ENCODE peak calls at places on chromosomes 7 and 10, in seven cellular contexts. One of them, this sample, is unnamed.

GRCh38 chr10:125689955-125690569 is 7.1 kb upstream of the TEX36 start:
- DNase-seq in left ventricle myocardium inferior: no peak
- DNase-seq in dorsolateral prefrontal cortex: no peak
- DNase-seq in CD4-positive, alpha-beta memory T cell: no peak
- DNase-seq in upper lobe of right lung: no peak
- DNase-seq in transverse colon: no peak
- DNase-seq in IMR-90: no peak
- DNase-seq in this sample: no peak

GRCh38 chr10:77505431-77506334 is 131.9 kb downstream of the KCNMA1 start:
- DNase-seq in CD4-positive, alpha-beta memory T cell: no peak
- DNase-seq in upper lobe of right lung: no peak
- DNase-seq in IMR-90: peak; percentile 91
- DNase-seq in transverse colon: no peak
- DNase-seq in left ventricle myocardium inferior: no peak
- DNase-seq in dorsolateral prefrontal cortex: no peak
- DNase-seq in this sample: no peak

GRCh38 chr10:101901340-101901739 is 57.7 kb upstream of the KCNIP2 start:
- DNase-seq in transverse colon: no peak
- DNase-seq in dorsolateral prefrontal cortex: no peak
- DNase-seq in IMR-90: no peak
- DNase-seq in left ventricle myocardium inferior: no peak
- DNase-seq in upper lobe of right lung: no peak
- DNase-seq in CD4-positive, alpha-beta memory T cell: no peak
- DNase-seq in this sample: no peak

GRCh38 chr7:18386590-18386989 is 109.0 kb upstream of the HDAC9 start:
- DNase-seq in left ventricle myocardium inferior: no peak
- DNase-seq in CD4-positive, alpha-beta memory T cell: no peak
- DNase-seq in dorsolateral prefrontal cortex: no peak
- DNase-seq in transverse colon: no peak
- DNase-seq in IMR-90: no peak
- DNase-seq in upper lobe of right lung: no peak
- DNase-seq in this sample: no peak

GRCh38 chr7:81629702-81630101 is 140.1 kb downstream of the HGF start:
- DNase-seq in upper lobe of right lung: no peak
- DNase-seq in CD4-positive, alpha-beta memory T cell: no peak
- DNase-seq in transverse colon: no peak
- DNase-seq in dorsolateral prefrontal cortex: no peak
- DNase-seq in IMR-90: no peak
- DNase-seq in left ventricle myocardium inferior: no peak
- DNase-seq in this sample: no peak

GRCh38 chr7:128863433-128863989 is 855 bp downstream of the ATP6V1F start:
- DNase-seq in left ventricle myocardium inferior: no peak
- DNase-seq in CD4-positive, alpha-beta memory T cell: peak; percentile 38
- DNase-seq in dorsolateral prefrontal cortex: no peak
- DNase-seq in IMR-90: peak; percentile 74
- DNase-seq in upper lobe of right lung: no peak
- DNase-seq in transverse colon: peak; percentile 45
- DNase-seq in this sample: no peak

GRCh38 chr7:100446040-100446439 is 9.7 kb upstream of the PPP1R35 start:
- DNase-seq in upper lobe of right lung: no peak
- DNase-seq in transverse colon: no peak
- DNase-seq in left ventricle myocardium inferior: no peak
- DNase-seq in CD4-positive, alpha-beta memory T cell: no peak
- DNase-seq in IMR-90: peak; percentile 65
- DNase-seq in dorsolateral prefrontal cortex: no peak
- DNase-seq in this sample: no peak

GRCh38 chr10:11822031-11822756 is 962 bp upstream of the PROSER2 start:
- DNase-seq in left ventricle myocardium inferior: no peak
- DNase-seq in IMR-90: no peak
- DNase-seq in dorsolateral prefrontal cortex: no peak
- DNase-seq in CD4-positive, alpha-beta memory T cell: no peak
- DNase-seq in transverse colon: no peak
- DNase-seq in upper lobe of right lung: no peak
- DNase-seq in this sample: no peak

GRCh38 chr10:127148066-127148932 is 48.1 kb downstream of the INSYN2A start:
- DNase-seq in IMR-90: peak; percentile 91
- DNase-seq in transverse colon: no peak
- DNase-seq in dorsolateral prefrontal cortex: no peak
- DNase-seq in upper lobe of right lung: no peak
- DNase-seq in CD4-positive, alpha-beta memory T cell: no peak
- DNase-seq in left ventricle myocardium inferior: no peak
- DNase-seq in this sample: no peak

GRCh38 chr10:70523044-70523443 is 44.5 kb downstream of the PALD1 start:
- DNase-seq in IMR-90: no peak
- DNase-seq in transverse colon: no peak
- DNase-seq in dorsolateral prefrontal cortex: no peak
- DNase-seq in left ventricle myocardium inferior: peak; percentile 27
- DNase-seq in upper lobe of right lung: no peak
- DNase-seq in CD4-positive, alpha-beta memory T cell: no peak
- DNase-seq in this sample: no peak

GRCh38 chr7:45718464-45719330 is 144.5 kb downstream of the ADCY1 start:
- DNase-seq in dorsolateral prefrontal cortex: no peak
- DNase-seq in upper lobe of right lung: peak; percentile 59
- DNase-seq in IMR-90: peak; percentile 10
- DNase-seq in transverse colon: no peak
- DNase-seq in left ventricle myocardium inferior: no peak
- DNase-seq in CD4-positive, alpha-beta memory T cell: no peak
- DNase-seq in this sample: no peak

GRCh38 chr7:5172196-5172800 is 17.7 kb upstream of the WIPI2 start:
- DNase-seq in CD4-positive, alpha-beta memory T cell: no peak
- DNase-seq in dorsolateral prefrontal cortex: no peak
- DNase-seq in IMR-90: no peak
- DNase-seq in upper lobe of right lung: no peak
- DNase-seq in left ventricle myocardium inferior: no peak
- DNase-seq in transverse colon: no peak
- DNase-seq in this sample: no peak

GRCh38 chr10:10798021-10798420 is 219.7 kb upstream of the CELF2 start:
- DNase-seq in IMR-90: no peak
- DNase-seq in upper lobe of right lung: no peak
- DNase-seq in left ventricle myocardium inferior: no peak
- DNase-seq in CD4-positive, alpha-beta memory T cell: no peak
- DNase-seq in dorsolateral prefrontal cortex: no peak
- DNase-seq in transverse colon: no peak
- DNase-seq in this sample: no peak

GRCh38 chr10:75600833-75601232 is 169.4 kb downstream of the LRMDA start:
- DNase-seq in IMR-90: no peak
- DNase-seq in transverse colon: no peak
- DNase-seq in dorsolateral prefrontal cortex: no peak
- DNase-seq in upper lobe of right lung: no peak
- DNase-seq in left ventricle myocardium inferior: no peak
- DNase-seq in CD4-positive, alpha-beta memory T cell: no peak
- DNase-seq in this sample: no peak

GRCh38 chr7:4681218-4681851 is 760 bp upstream of the FOXK1 start:
- DNase-seq in dorsolateral prefrontal cortex: no peak
- DNase-seq in transverse colon: no peak
- DNase-seq in upper lobe of right lung: no peak
- DNase-seq in left ventricle myocardium inferior: no peak
- DNase-seq in CD4-positive, alpha-beta memory T cell: no peak
- DNase-seq in IMR-90: no peak
- DNase-seq in this sample: peak; percentile 38

GRCh38 chr10:79070611-79071534 is 2.1 kb downstream of the ZMIZ1 start:
- DNase-seq in IMR-90: peak; percentile 69
- DNase-seq in upper lobe of right lung: peak; percentile 95
- DNase-seq in dorsolateral prefrontal cortex: peak; percentile 71
- DNase-seq in CD4-positive, alpha-beta memory T cell: no peak
- DNase-seq in left ventricle myocardium inferior: peak; percentile 92
- DNase-seq in transverse colon: peak; percentile 94
- DNase-seq in this sample: peak; percentile 82

GRCh38 chr7:151954866-151955820 is 1.1 kb upstream of the GALNTL5 start:
- DNase-seq in upper lobe of right lung: no peak
- DNase-seq in dorsolateral prefrontal cortex: no peak
- DNase-seq in transverse colon: no peak
- DNase-seq in CD4-positive, alpha-beta memory T cell: no peak
- DNase-seq in left ventricle myocardium inferior: peak; percentile 59
- DNase-seq in IMR-90: no peak
- DNase-seq in this sample: no peak
- H3K4me3 ChIP-seq in upper lobe of right lung: peak overlapping the region; percentile 19
- H3K4me3 ChIP-seq in dorsolateral prefrontal cortex: no peak overlapping the region
- H3K4me3 ChIP-seq in transverse colon: no peak overlapping the region
- H3K4me3 ChIP-seq in CD4-positive, alpha-beta memory T cell: no peak overlapping the region
- H3K4me3 ChIP-seq in left ventricle myocardium inferior: peak overlapping the region; percentile 15
- H3K4me3 ChIP-seq in IMR-90: no peak overlapping the region
- H3K4me3 ChIP-seq in this sample: peak overlapping the region; percentile 9

GRCh38 chr10:119677126-119677525 is 25.9 kb downstream of the BAG3 start:
- DNase-seq in CD4-positive, alpha-beta memory T cell: no peak
- DNase-seq in IMR-90: no peak
- DNase-seq in upper lobe of right lung: no peak
- DNase-seq in dorsolateral prefrontal cortex: no peak
- DNase-seq in left ventricle myocardium inferior: no peak
- DNase-seq in transverse colon: no peak
- DNase-seq in this sample: no peak

GRCh38 chr10:119680050-119680449 is 28.9 kb downstream of the BAG3 start:
- DNase-seq in upper lobe of right lung: no peak
- DNase-seq in CD4-positive, alpha-beta memory T cell: no peak
- DNase-seq in dorsolateral prefrontal cortex: no peak
- DNase-seq in left ventricle myocardium inferior: no peak
- DNase-seq in transverse colon: no peak
- DNase-seq in IMR-90: peak; percentile 82
- DNase-seq in this sample: no peak

GRCh38 chr10:119679480-119679829 is 28.3 kb downstream of the BAG3 start:
- DNase-seq in dorsolateral prefrontal cortex: no peak
- DNase-seq in left ventricle myocardium inferior: no peak
- DNase-seq in transverse colon: no peak
- DNase-seq in CD4-positive, alpha-beta memory T cell: no peak
- DNase-seq in IMR-90: no peak
- DNase-seq in upper lobe of right lung: no peak
- DNase-seq in this sample: no peak

GRCh38 chr10:119677904-119678755 is 26.9 kb downstream of the BAG3 start:
- DNase-seq in dorsolateral prefrontal cortex: no peak
- DNase-seq in upper lobe of right lung: no peak
- DNase-seq in IMR-90: no peak
- DNase-seq in CD4-positive, alpha-beta memory T cell: no peak
- DNase-seq in left ventricle myocardium inferior: no peak
- DNase-seq in transverse colon: no peak
- DNase-seq in this sample: no peak

DNA sequence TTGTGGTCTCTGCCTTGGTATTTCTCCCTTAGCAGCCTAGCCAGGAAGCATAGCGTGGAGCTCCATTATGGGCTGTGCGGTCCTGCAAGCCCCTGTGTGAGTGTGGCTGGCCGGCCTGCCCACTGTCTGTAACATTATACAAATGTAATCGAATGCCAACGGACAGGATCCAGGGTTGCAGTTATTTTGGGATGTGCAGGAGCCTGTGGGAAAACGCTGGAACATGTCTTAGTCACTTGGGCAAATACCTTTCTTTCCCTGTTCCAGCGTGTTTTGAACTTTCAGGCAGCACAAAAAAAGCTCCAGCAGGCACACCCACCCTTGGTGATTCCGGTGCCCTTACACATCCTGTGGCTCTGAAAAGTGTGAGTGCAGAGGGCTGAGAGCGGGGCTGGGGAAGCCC is 29.5 kb downstream of the BAG3 start:
- DNase-seq in transverse colon: no peak
- DNase-seq in CD4-positive, alpha-beta memory T cell: no peak
- DNase-seq in dorsolateral prefrontal cortex: no peak
- DNase-seq in IMR-90: peak; percentile 30
- DNase-seq in left ventricle myocardium inferior: no peak
- DNase-seq in upper lobe of right lung: no peak
- DNase-seq in this sample: no peak
- H3K4me3 ChIP-seq in transverse colon: no peak overlapping the region
- H3K4me3 ChIP-seq in CD4-positive, alpha-beta memory T cell: no peak overlapping the region
- H3K4me3 ChIP-seq in dorsolateral prefrontal cortex: no peak overlapping the region
- H3K4me3 ChIP-seq in IMR-90: no peak overlapping the region
- H3K4me3 ChIP-seq in left ventricle myocardium inferior: peak overlapping the region; percentile 1
- H3K4me3 ChIP-seq in upper lobe of right lung: no peak overlapping the region
- H3K4me3 ChIP-seq in this sample: no peak overlapping the region

DNA sequence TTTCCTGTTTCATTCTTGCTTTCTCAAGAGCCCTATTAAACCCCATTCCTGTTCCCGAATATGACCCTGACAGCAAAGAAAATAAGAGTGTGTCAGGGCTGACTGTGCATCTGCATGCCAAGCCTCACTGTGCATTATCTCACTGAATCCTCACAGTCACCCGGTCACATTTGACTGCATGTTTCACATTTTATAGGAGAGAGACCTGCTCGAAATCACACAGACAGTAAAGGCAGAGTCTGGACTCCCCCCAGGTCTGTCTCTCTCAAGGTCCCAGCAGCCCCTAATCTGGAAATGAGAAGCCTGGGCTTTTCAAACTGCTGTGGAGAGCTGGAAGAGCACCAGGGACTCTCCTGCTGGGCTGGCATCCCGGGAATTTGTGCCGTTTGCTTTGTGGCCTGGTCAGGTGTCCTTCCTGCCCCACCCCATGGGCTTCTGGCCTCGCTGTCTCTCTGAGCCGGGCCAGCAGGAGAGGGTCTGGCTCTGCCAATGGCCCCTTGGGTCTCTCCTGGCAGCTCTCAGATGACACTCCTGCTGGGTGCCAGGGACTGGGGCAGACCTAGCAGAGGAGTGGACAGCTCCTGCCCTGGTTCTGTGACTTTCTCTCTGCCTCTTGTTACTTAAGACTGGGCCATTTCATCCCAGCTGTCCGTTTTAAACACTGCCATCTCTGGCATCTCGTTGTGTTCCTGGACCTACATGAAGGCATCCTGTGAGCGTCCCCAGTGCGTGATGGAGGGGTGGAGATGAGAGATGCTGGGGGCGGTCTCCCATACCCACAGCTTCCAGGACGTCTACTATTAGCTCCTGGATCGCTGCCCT is 173.6 kb downstream of the ARHGAP12 start:
- DNase-seq in CD4-positive, alpha-beta memory T cell: no peak
- DNase-seq in upper lobe of right lung: no peak
- DNase-seq in IMR-90: no peak
- DNase-seq in left ventricle myocardium inferior: no peak
- DNase-seq in transverse colon: no peak
- DNase-seq in dorsolateral prefrontal cortex: no peak
- DNase-seq in this sample: no peak
- H3K4me3 ChIP-seq in CD4-positive, alpha-beta memory T cell: no peak overlapping the region
- H3K4me3 ChIP-seq in upper lobe of right lung: no peak overlapping the region
- H3K4me3 ChIP-seq in IMR-90: no peak overlapping the region
- H3K4me3 ChIP-seq in left ventricle myocardium inferior: no peak overlapping the region
- H3K4me3 ChIP-seq in transverse colon: no peak overlapping the region
- H3K4me3 ChIP-seq in dorsolateral prefrontal cortex: no peak overlapping the region
- H3K4me3 ChIP-seq in this sample: no peak overlapping the region

GRCh38 chr10:485776-486572 is 203.5 kb downstream of the DIP2C start:
- DNase-seq in left ventricle myocardium inferior: no peak
- DNase-seq in upper lobe of right lung: peak; percentile 48
- DNase-seq in CD4-positive, alpha-beta memory T cell: no peak
- DNase-seq in transverse colon: no peak
- DNase-seq in dorsolateral prefrontal cortex: no peak
- DNase-seq in IMR-90: no peak
- DNase-seq in this sample: no peak
- H3K4me3 ChIP-seq in left ventricle myocardium inferior: peak overlapping the region; percentile 54
- H3K4me3 ChIP-seq in upper lobe of right lung: no peak overlapping the region
- H3K4me3 ChIP-seq in CD4-positive, alpha-beta memory T cell: no peak overlapping the region
- H3K4me3 ChIP-seq in transverse colon: no peak overlapping the region
- H3K4me3 ChIP-seq in dorsolateral prefrontal cortex: no peak overlapping the region
- H3K4me3 ChIP-seq in IMR-90: no peak overlapping the region
- H3K4me3 ChIP-seq in this sample: no peak overlapping the region

GRCh38 chr10:14758994-14759664 is 15.6 kb downstream of the FAM107B start:
- DNase-seq in transverse colon: peak; percentile 33
- DNase-seq in IMR-90: no peak
- DNase-seq in upper lobe of right lung: no peak
- DNase-seq in dorsolateral prefrontal cortex: no peak
- DNase-seq in CD4-positive, alpha-beta memory T cell: no peak
- DNase-seq in left ventricle myocardium inferior: no peak
- DNase-seq in this sample: no peak
- H3K4me3 ChIP-seq in transverse colon: no peak overlapping the region
- H3K4me3 ChIP-seq in IMR-90: no peak overlapping the region
- H3K4me3 ChIP-seq in upper lobe of right lung: no peak overlapping the region
- H3K4me3 ChIP-seq in dorsolateral prefrontal cortex: no peak overlapping the region
- H3K4me3 ChIP-seq in CD4-positive, alpha-beta memory T cell: no peak overlapping the region
- H3K4me3 ChIP-seq in left ventricle myocardium inferior: no peak overlapping the region
- H3K4me3 ChIP-seq in this sample: no peak overlapping the region

GRCh38 chr10:6068006-6068405 is 5.8 kb upstream of the IL2RA start:
- DNase-seq in upper lobe of right lung: no peak
- DNase-seq in CD4-positive, alpha-beta memory T cell: no peak
- DNase-seq in transverse colon: no peak
- DNase-seq in left ventricle myocardium inferior: no peak
- DNase-seq in dorsolateral prefrontal cortex: no peak
- DNase-seq in IMR-90: no peak
- DNase-seq in this sample: no peak
- H3K4me3 ChIP-seq in upper lobe of right lung: no peak overlapping the region
- H3K4me3 ChIP-seq in CD4-positive, alpha-beta memory T cell: no peak overlapping the region
- H3K4me3 ChIP-seq in transverse colon: no peak overlapping the region
- H3K4me3 ChIP-seq in left ventricle myocardium inferior: no peak overlapping the region
- H3K4me3 ChIP-seq in dorsolateral prefrontal cortex: no peak overlapping the region
- H3K4me3 ChIP-seq in IMR-90: no peak overlapping the region
- H3K4me3 ChIP-seq in this sample: no peak overlapping the region

This sample was measured in ovary.